ENCODE peak calls at places on chromosomes 5 and 9, in eight cellular contexts. Y is IMR-90, O is mesendoderm, G is stomach, J is neural progenitor cell, L is hepatocyte, I is heart left ventricle, M is right atrium auricular region. K is an unnamed sample.

GRCh38 chr5:133981714-133982113 is 13.3 kb upstream of the C5orf15 start:
- DNase-seq in G (no peak), L (no peak), Y (no peak), J (no peak), O (no peak), I (no peak), M (no peak), K (no peak)

GRCh38 chr5:89313804-89314588 is 431.0 kb upstream of the MEF2C start:
- DNase-seq in L (peak; percentile 11), G (no peak), Y (peak; percentile 96), O (peak; percentile 14), M (no peak), J (no peak), I (no peak), K (no peak)

GRCh38 chr5:8864053-8864452 is 681.8 kb downstream of the SEMA5A start:
- DNase-seq in Y (peak; percentile 28), O (peak; percentile 83), J (peak; percentile 56), L (no peak), I (no peak), M (no peak), G (no peak), K (no peak)

GRCh38 chr9:130995399-130995941 is 13.5 kb upstream of the LAMC3 start:
- DNase-seq in J (peak; percentile 58), Y (peak; percentile 56), M (no peak), L (peak; percentile 44), G (no peak), I (peak; percentile 67), O (peak; percentile 67), K (no peak)

GRCh38 chr5:20572560-20572959 is 584.6 kb upstream of the CDH18 start:
- DNase-seq in I (no peak), J (peak; percentile 5), G (no peak), M (no peak), Y (peak; percentile 15), L (peak; percentile 13), O (peak; percentile 35), K (no peak)

GRCh38 chr5:58410441-58410840 is 49.4 kb downstream of the PLK2 start:
- DNase-seq in O (peak; percentile 56), M (no peak), G (no peak), L (peak; percentile 48), J (no peak), I (no peak), Y (peak; percentile 95), K (no peak)

GRCh38 chr9:21802418-21803000 is at the start of gene MTAP:
- DNase-seq in O (peak; percentile 98), I (peak; percentile 95), Y (peak; percentile 93), G (peak; percentile 89), L (peak; percentile 92), M (peak; percentile 90), J (peak; percentile 92), K (peak; percentile 96)

GRCh38 chr5:68930139-68930538 is 163.7 kb upstream of the SLC30A5 start:
- DNase-seq in J (no peak), L (no peak), G (no peak), I (no peak), Y (no peak), O (no peak), M (no peak), K (no peak)

GRCh38 chr5:142388696-142389095 is 63.9 kb upstream of the SPRY4 start:
- DNase-seq in J (no peak), I (no peak), L (no peak), M (no peak), Y (peak; percentile 27), O (no peak), G (no peak), K (no peak)

GRCh38 chr9:35659340-35659739 is 1.2 kb downstream of the CCDC107 start:
- DNase-seq in Y (peak; percentile 49), I (peak; percentile 65), L (no peak), M (no peak), J (no peak), G (no peak), O (no peak), K (no peak)

GRCh38 chr5:86971034-86971511 is 296.6 kb upstream of the RASA1 start:
- DNase-seq in G (no peak), Y (peak; percentile 27), O (peak; percentile 37), L (no peak), I (no peak), M (no peak), J (no peak), K (no peak)

DNA sequence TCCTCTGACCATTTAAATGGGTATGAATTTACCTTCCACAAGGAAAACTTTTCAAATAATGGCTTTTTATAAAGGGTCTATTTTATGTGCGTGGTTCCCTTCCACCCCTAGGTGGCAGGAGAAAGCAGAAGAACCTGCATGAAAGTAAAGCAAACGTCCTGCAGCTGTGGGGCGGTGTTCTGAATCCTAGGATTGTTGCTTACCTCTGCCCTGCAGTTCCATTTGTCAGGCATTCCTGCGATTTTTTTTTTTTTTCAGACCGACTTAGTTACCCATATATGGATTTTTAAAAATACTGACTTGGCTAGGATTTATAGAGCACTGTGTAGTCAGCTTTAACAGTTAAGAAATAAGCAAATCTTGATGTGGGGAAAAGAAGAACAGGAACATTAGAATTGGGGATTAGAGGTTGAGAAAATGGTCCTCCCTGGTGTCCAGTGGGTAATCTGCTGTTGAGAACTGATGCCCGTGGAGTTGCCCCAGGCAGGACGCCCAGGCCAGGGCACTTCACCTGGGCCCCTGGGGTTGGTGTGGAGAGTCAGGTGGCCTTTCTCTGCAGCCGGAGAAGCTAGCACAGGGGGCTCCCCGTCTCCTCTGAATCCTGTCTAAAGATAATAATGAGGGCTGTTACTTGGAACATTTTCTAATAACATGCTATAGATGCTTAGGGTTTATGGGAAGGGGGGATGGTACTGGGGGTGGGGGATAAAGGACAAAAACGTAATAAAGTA is 30.4 kb upstream of the LTC4S start:
- DNase-seq in O (peak; percentile 91), Y (peak; percentile 91), J (peak; percentile 82), I (peak; percentile 73), M (peak; percentile 79), L (peak; percentile 87), G (peak; percentile 71), K (no peak)
- H3K4me1 ChIP-seq in O (no peaks in the 10 kb centered on the region), Y (peaks cover 39% of the 10 kb centered on the region), J (peaks cover 4% of the 10 kb centered on the region), I (peaks cover 77% of the 10 kb centered on the region), M (no peaks in the 10 kb centered on the region), L (peaks cover 21% of the 10 kb centered on the region), G (peaks cover 94% of the 10 kb centered on the region), K (peaks cover 45% of the 10 kb centered on the region)

GRCh38 chr5:174688441-174689354 is 35.7 kb upstream of the MSX2 start:
- DNase-seq in J (peak; percentile 57), G (no peak), I (no peak), M (no peak), O (peak; percentile 50), L (no peak), Y (no peak), K (no peak)
- H3K27me3 ChIP-seq in J (peaks cover 33% of the 10 kb centered on the region), G (peaks cover 64% of the 10 kb centered on the region), I (peaks cover 73% of the 10 kb centered on the region), M (peaks cover 11% of the 10 kb centered on the region), O (no peaks in the 10 kb centered on the region), L (peaks cover 21% of the 10 kb centered on the region), Y (peaks cover 42% of the 10 kb centered on the region), K (peaks cover 65% of the 10 kb centered on the region)

GRCh38 chr9:127741831-127742434 is 6.8 kb upstream of the TOR2A start:
- DNase-seq in L (peak; percentile 75), M (no peak), J (peak; percentile 97), I (peak; percentile 89), Y (no peak), O (peak; percentile 96), G (peak; percentile 62), K (no peak)

GRCh38 chr9:127739614-127740322 is 4.7 kb upstream of the TOR2A start:
- DNase-seq in M (no peak), Y (no peak), L (no peak), O (no peak), I (peak; percentile 69), G (no peak), J (no peak), K (no peak)

GRCh38 chr9:127744407-127745110 is 9.5 kb upstream of the TOR2A start:
- DNase-seq in I (no peak), L (no peak), O (no peak), J (no peak), G (no peak), M (no peak), Y (no peak), K (no peak)

GRCh38 chr9:127738666-127739065 is 3.6 kb upstream of the TOR2A start:
- DNase-seq in J (no peak), O (no peak), G (no peak), M (no peak), Y (no peak), L (no peak), I (no peak), K (no peak)

DNA sequence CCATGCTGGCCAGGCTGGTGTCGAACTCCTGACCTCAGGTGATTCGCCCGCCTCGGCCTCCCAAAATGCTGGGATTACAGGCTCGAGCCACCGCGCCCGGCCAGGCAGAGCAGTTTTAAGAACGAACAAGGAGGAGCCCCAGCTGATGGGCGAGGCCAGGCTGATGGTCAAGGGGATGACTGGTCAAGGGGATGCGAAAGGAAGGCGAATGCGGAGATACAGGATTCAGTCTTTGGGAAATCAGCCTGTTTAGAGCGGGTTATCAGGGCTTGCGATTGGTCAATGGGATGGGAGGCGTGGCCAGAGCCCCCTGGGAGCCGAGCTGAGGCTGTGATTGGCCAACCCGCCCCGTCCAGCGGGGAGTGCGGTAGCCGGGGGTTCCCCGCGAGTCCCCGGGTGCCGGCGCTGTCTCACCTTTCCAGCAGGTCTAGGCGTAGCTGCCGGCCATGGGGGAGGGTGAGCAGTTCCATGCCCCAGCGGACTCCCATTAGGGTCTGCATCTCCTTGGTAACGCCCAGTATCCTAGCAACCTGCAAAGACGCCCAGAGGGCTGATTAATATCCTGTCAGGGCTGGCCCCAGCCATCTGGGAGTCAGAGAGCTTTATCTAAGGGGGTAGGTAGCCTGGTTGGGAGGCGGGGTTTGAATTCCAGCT is 7.5 kb upstream of the TOR2A start:
- DNase-seq in J (peak; percentile 90), O (peak; percentile 98), I (no peak), Y (peak; percentile 62), L (peak; percentile 68), G (peak; percentile 32), M (no peak), K (no peak)
- H3K27ac ChIP-seq in J (no peak overlapping the region), O (no peak overlapping the region), I (no peak overlapping the region), Y (no peak overlapping the region), L (no peak overlapping the region), G (peak overlapping the region; percentile 34), M (no peak overlapping the region), K (no peak overlapping the region)

GRCh38 chr5:14273207-14273767 is 130.1 kb downstream of the TRIO start:
- DNase-seq in J (no peak), G (no peak), Y (no peak), M (no peak), L (no peak), O (no peak), I (no peak), K (no peak)
- H3K4me1 ChIP-seq in J (peaks cover 11% of the 10 kb centered on the region), G (peaks cover 40% of the 10 kb centered on the region), Y (peaks cover 27% of the 10 kb centered on the region), M (no peaks in the 10 kb centered on the region), L (peaks cover 15% of the 10 kb centered on the region), O (peaks cover 17% of the 10 kb centered on the region), I (peaks cover 33% of the 10 kb centered on the region), K (peaks cover 33% of the 10 kb centered on the region)

DNA sequence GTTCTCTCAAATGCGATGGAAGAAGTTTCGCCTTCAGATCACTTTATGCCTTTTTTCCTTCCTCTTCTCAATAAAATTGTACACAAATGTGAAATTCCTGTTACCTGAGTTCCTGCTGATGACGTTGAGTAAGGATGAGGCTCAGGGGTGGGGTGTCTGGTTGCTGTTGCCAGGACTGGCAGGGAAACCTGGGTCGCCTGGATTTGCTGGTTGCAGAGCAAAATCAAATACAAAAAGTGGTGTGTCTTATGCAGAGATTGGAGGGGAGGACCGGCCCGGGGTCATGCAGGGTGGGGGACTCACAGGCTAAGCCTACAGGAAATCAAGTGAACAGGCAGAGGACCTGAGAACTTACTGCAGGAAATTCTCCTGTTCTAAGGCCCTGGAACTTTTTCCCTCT is 39.2 kb downstream of the ANXA2R start:
- DNase-seq in L (no peak), Y (no peak), O (peak; percentile 51), I (no peak), M (no peak), J (no peak), G (no peak), K (no peak)
- H3K27me3 ChIP-seq in L (peaks cover 21% of the 10 kb centered on the region), Y (no peaks in the 10 kb centered on the region), O (no peaks in the 10 kb centered on the region), I (peaks cover 79% of the 10 kb centered on the region), M (peaks cover 12% of the 10 kb centered on the region), J (peaks cover 100% of the 10 kb centered on the region), G (peaks cover 60% of the 10 kb centered on the region), K (no peaks in the 10 kb centered on the region)

K was measured in RWPE2.